ENCODE peak calls at places on chromosome 6, in ten cellular contexts. One of them, this sample, is unnamed.

GRCh38 chr6:21870071-21870729 is 276.6 kb downstream of the SOX4 start:
- DNase-seq in adrenal gland: no peak
- DNase-seq in fibroblast of lung: no peak
- DNase-seq in pancreas: no peak
- DNase-seq in IMR-90: no peak
- DNase-seq in uterus: no peak
- DNase-seq in colonic mucosa: no peak
- DNase-seq in testis: no peak
- DNase-seq in SJSA1: no peak
- DNase-seq in tibial nerve: no peak
- DNase-seq in this sample: no peak

GRCh38 chr6:44733868-44734267 is 346.4 kb downstream of the CDC5L start:
- DNase-seq in adrenal gland: peak; percentile 44
- DNase-seq in fibroblast of lung: no peak
- DNase-seq in pancreas: peak; percentile 41
- DNase-seq in IMR-90: no peak
- DNase-seq in uterus: peak; percentile 22
- DNase-seq in colonic mucosa: peak; percentile 57
- DNase-seq in testis: peak; percentile 36
- DNase-seq in SJSA1: no peak
- DNase-seq in tibial nerve: peak; percentile 44
- DNase-seq in this sample: no peak

GRCh38 chr6:90074161-90074560 is 179.9 kb downstream of the GJA10 start:
- DNase-seq in adrenal gland: no peak
- DNase-seq in fibroblast of lung: peak; percentile 51
- DNase-seq in pancreas: no peak
- DNase-seq in IMR-90: peak; percentile 41
- DNase-seq in uterus: no peak
- DNase-seq in colonic mucosa: no peak
- DNase-seq in testis: no peak
- DNase-seq in SJSA1: peak; percentile 65
- DNase-seq in tibial nerve: no peak
- DNase-seq in this sample: no peak

GRCh38 chr6:129432738-129433137 is 277.2 kb downstream of the ARHGAP18 start:
- DNase-seq in adrenal gland: no peak
- DNase-seq in fibroblast of lung: no peak
- DNase-seq in pancreas: no peak
- DNase-seq in IMR-90: peak; percentile 31
- DNase-seq in uterus: no peak
- DNase-seq in colonic mucosa: no peak
- DNase-seq in testis: no peak
- DNase-seq in SJSA1: no peak
- DNase-seq in tibial nerve: no peak
- DNase-seq in this sample: no peak

GRCh38 chr6:41965429-41966213 is 24.0 kb upstream of the CCND3 start:
- DNase-seq in adrenal gland: peak; percentile 21
- DNase-seq in fibroblast of lung: peak; percentile 35
- DNase-seq in pancreas: no peak
- DNase-seq in IMR-90: no peak
- DNase-seq in uterus: no peak
- DNase-seq in colonic mucosa: no peak
- DNase-seq in testis: peak; percentile 31
- DNase-seq in SJSA1: no peak
- DNase-seq in tibial nerve: no peak
- DNase-seq in this sample: peak; percentile 84

GRCh38 chr6:84278311-84278710 is 50.9 kb upstream of the CEP162 start:
- DNase-seq in adrenal gland: no peak
- DNase-seq in fibroblast of lung: peak; percentile 2
- DNase-seq in pancreas: no peak
- DNase-seq in IMR-90: no peak
- DNase-seq in uterus: no peak
- DNase-seq in colonic mucosa: no peak
- DNase-seq in testis: no peak
- DNase-seq in SJSA1: no peak
- DNase-seq in tibial nerve: no peak
- DNase-seq in this sample: no peak

GRCh38 chr6:29653452-29654038 is 3.3 kb upstream of the MOG start:
- DNase-seq in adrenal gland: peak; percentile 54
- DNase-seq in fibroblast of lung: peak; percentile 68
- DNase-seq in pancreas: peak; percentile 37
- DNase-seq in IMR-90: peak; percentile 80
- DNase-seq in uterus: peak; percentile 55
- DNase-seq in colonic mucosa: peak; percentile 42
- DNase-seq in testis: peak; percentile 73
- DNase-seq in SJSA1: peak; percentile 19
- DNase-seq in tibial nerve: peak; percentile 30
- DNase-seq in this sample: peak; percentile 79

GRCh38 chr6:50843842-50844241 is 25.2 kb downstream of the TFAP2B start:
- DNase-seq in adrenal gland: no peak
- DNase-seq in fibroblast of lung: no peak
- DNase-seq in pancreas: no peak
- DNase-seq in IMR-90: no peak
- DNase-seq in uterus: no peak
- DNase-seq in colonic mucosa: no peak
- DNase-seq in testis: no peak
- DNase-seq in SJSA1: no peak
- DNase-seq in tibial nerve: no peak
- DNase-seq in this sample: peak; percentile 94

GRCh38 chr6:3765415-3765814 is 13.9 kb upstream of the PXDC1 start:
- DNase-seq in adrenal gland: no peak
- DNase-seq in fibroblast of lung: no peak
- DNase-seq in pancreas: no peak
- DNase-seq in IMR-90: no peak
- DNase-seq in uterus: no peak
- DNase-seq in colonic mucosa: no peak
- DNase-seq in testis: no peak
- DNase-seq in SJSA1: no peak
- DNase-seq in tibial nerve: no peak
- DNase-seq in this sample: no peak

GRCh38 chr6:111092006-111092405 is 4.7 kb downstream of the SLC16A10 start:
- DNase-seq in adrenal gland: no peak
- DNase-seq in fibroblast of lung: no peak
- DNase-seq in pancreas: no peak
- DNase-seq in IMR-90: no peak
- DNase-seq in uterus: no peak
- DNase-seq in colonic mucosa: no peak
- DNase-seq in testis: no peak
- DNase-seq in SJSA1: no peak
- DNase-seq in tibial nerve: no peak
- DNase-seq in this sample: no peak

GRCh38 chr6:117389227-117390057 is 36.3 kb downstream of the ROS1 start:
- DNase-seq in adrenal gland: no peak
- DNase-seq in fibroblast of lung: no peak
- DNase-seq in pancreas: no peak
- DNase-seq in IMR-90: no peak
- DNase-seq in uterus: no peak
- DNase-seq in colonic mucosa: peak; percentile 36
- DNase-seq in testis: no peak
- DNase-seq in SJSA1: no peak
- DNase-seq in tibial nerve: no peak
- DNase-seq in this sample: no peak

GRCh38 chr6:48474764-48475674 is 364.0 kb upstream of the PTCHD4 start:
- DNase-seq in adrenal gland: no peak
- DNase-seq in fibroblast of lung: peak; percentile 1
- DNase-seq in pancreas: no peak
- DNase-seq in IMR-90: no peak
- DNase-seq in uterus: no peak
- DNase-seq in colonic mucosa: no peak
- DNase-seq in testis: no peak
- DNase-seq in SJSA1: no peak
- DNase-seq in tibial nerve: no peak
- DNase-seq in this sample: no peak

GRCh38 chr6:1591243-1591642 is 18.5 kb upstream of the FOXC1 start:
- DNase-seq in adrenal gland: no peak
- DNase-seq in fibroblast of lung: no peak
- DNase-seq in pancreas: no peak
- DNase-seq in IMR-90: no peak
- DNase-seq in uterus: no peak
- DNase-seq in colonic mucosa: no peak
- DNase-seq in testis: no peak
- DNase-seq in SJSA1: no peak
- DNase-seq in tibial nerve: no peak
- DNase-seq in this sample: no peak
- H3K27me3 ChIP-seq in adrenal gland: peaks cover 23% of the 10 kb centered on the region
- H3K27me3 ChIP-seq in fibroblast of lung: peaks cover 4% of the 10 kb centered on the region
- H3K27me3 ChIP-seq in pancreas: peaks cover 15% of the 10 kb centered on the region
- H3K27me3 ChIP-seq in IMR-90: peaks cover 38% of the 10 kb centered on the region
- H3K27me3 ChIP-seq in uterus: no peaks in the 10 kb centered on the region
- H3K27me3 ChIP-seq in colonic mucosa: peaks cover 14% of the 10 kb centered on the region
- H3K27me3 ChIP-seq in testis: no peaks in the 10 kb centered on the region
- H3K27me3 ChIP-seq in SJSA1: no peaks in the 10 kb centered on the region
- H3K27me3 ChIP-seq in tibial nerve: peaks cover 54% of the 10 kb centered on the region
- H3K27me3 ChIP-seq in this sample: peaks cover 3% of the 10 kb centered on the region

DNA sequence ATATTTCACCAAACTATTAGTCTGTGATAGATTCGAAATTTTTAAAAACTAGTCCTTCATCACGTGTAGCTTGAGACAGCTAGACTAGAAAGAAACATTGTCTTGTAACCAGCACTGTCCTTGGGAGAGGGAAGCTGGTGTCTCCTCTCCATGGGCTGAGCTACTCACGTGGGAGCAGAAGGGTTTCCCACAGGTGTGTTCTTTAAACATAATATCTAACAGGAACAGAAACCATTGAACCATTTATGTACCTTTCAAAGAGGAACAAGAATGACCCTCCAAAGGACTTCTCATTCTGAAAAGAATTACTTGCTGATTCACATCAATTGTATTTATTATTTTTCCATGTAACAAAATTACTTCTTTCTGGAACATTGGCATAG is 72.4 kb upstream of the SYNJ2 start:
- DNase-seq in adrenal gland: no peak
- DNase-seq in fibroblast of lung: no peak
- DNase-seq in pancreas: no peak
- DNase-seq in IMR-90: no peak
- DNase-seq in uterus: no peak
- DNase-seq in colonic mucosa: no peak
- DNase-seq in testis: peak; percentile 53
- DNase-seq in SJSA1: no peak
- DNase-seq in tibial nerve: no peak
- DNase-seq in this sample: no peak
- H3K36me3 ChIP-seq in adrenal gland: peaks cover 21% of the 10 kb centered on the region
- H3K36me3 ChIP-seq in fibroblast of lung: peaks cover 7% of the 10 kb centered on the region
- H3K36me3 ChIP-seq in pancreas: no peaks in the 10 kb centered on the region
- H3K36me3 ChIP-seq in IMR-90: peaks cover 30% of the 10 kb centered on the region
- H3K36me3 ChIP-seq in uterus: no peaks in the 10 kb centered on the region
- H3K36me3 ChIP-seq in colonic mucosa: peaks cover 8% of the 10 kb centered on the region
- H3K36me3 ChIP-seq in testis: no peaks in the 10 kb centered on the region
- H3K36me3 ChIP-seq in SJSA1: peaks cover 25% of the 10 kb centered on the region
- H3K36me3 ChIP-seq in tibial nerve: no peaks in the 10 kb centered on the region
- H3K36me3 ChIP-seq in this sample: peaks cover 3% of the 10 kb centered on the region

DNA sequence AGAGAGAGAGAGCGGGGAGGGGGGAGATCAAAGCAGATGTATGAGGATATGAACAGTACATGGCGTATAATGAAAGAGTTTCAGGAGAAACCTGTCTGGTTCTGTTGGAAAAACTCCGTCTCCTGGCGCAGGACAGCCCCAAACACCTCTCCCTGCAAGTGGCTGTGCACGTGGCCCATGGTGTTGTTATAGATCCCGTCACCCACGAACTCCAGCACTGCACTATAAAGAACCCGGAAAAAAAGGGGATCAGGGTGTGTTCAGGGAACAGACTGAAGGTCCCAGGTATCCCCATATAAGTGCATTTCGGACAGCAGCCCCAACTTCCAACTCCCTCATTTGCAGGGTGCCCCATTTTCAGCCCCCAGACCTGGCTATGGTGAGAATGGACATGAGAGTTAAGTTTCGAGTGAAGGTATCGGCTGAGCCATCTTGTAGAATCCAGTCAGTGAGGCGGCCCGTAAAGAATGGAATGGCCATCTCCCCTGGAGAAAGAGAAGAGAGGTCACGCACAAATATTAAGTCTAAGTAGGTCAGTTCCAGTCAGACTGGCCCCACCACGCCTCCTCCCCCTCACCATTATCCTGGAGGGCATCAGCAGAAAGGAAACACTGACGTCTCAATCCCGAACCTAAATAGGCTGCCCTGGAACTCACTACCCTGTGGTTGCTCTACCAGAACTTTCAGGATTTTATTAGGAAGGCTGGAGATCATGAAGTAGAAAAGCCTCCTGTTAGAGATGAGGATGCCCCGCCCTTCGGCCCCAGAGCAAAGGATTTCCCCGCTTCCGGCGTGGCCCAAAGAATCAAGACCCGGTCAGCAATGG is 1.3 kb downstream of the TAP1 start:
- DNase-seq in adrenal gland: peak; percentile 49
- DNase-seq in fibroblast of lung: peak; percentile 13
- DNase-seq in pancreas: no peak
- DNase-seq in IMR-90: no peak
- DNase-seq in uterus: peak; percentile 55
- DNase-seq in colonic mucosa: peak; percentile 68
- DNase-seq in testis: peak; percentile 58
- DNase-seq in SJSA1: no peak
- DNase-seq in tibial nerve: peak; percentile 42
- DNase-seq in this sample: peak; percentile 58
- H3K27me3 ChIP-seq in adrenal gland: no peaks in the 10 kb centered on the region
- H3K27me3 ChIP-seq in fibroblast of lung: no peaks in the 10 kb centered on the region
- H3K27me3 ChIP-seq in pancreas: no peaks in the 10 kb centered on the region
- H3K27me3 ChIP-seq in IMR-90: no peaks in the 10 kb centered on the region
- H3K27me3 ChIP-seq in uterus: no peaks in the 10 kb centered on the region
- H3K27me3 ChIP-seq in colonic mucosa: no peaks in the 10 kb centered on the region
- H3K27me3 ChIP-seq in testis: no peaks in the 10 kb centered on the region
- H3K27me3 ChIP-seq in SJSA1: no peaks in the 10 kb centered on the region
- H3K27me3 ChIP-seq in tibial nerve: no peaks in the 10 kb centered on the region
- H3K27me3 ChIP-seq in this sample: peaks cover 75% of the 10 kb centered on the region

GRCh38 chr6:170545405-170545804 is 7.7 kb downstream of the PSMB1 start:
- DNase-seq in adrenal gland: no peak
- DNase-seq in fibroblast of lung: peak; percentile 10
- DNase-seq in pancreas: no peak
- DNase-seq in IMR-90: peak; percentile 93
- DNase-seq in uterus: no peak
- DNase-seq in colonic mucosa: no peak
- DNase-seq in testis: no peak
- DNase-seq in SJSA1: no peak
- DNase-seq in tibial nerve: no peak
- DNase-seq in this sample: no peak

GRCh38 chr6:170537329-170537728 is 15.8 kb downstream of the PSMB1 start:
- DNase-seq in adrenal gland: no peak
- DNase-seq in fibroblast of lung: no peak
- DNase-seq in pancreas: no peak
- DNase-seq in IMR-90: no peak
- DNase-seq in uterus: no peak
- DNase-seq in colonic mucosa: no peak
- DNase-seq in testis: no peak
- DNase-seq in SJSA1: no peak
- DNase-seq in tibial nerve: no peak
- DNase-seq in this sample: no peak

DNA sequence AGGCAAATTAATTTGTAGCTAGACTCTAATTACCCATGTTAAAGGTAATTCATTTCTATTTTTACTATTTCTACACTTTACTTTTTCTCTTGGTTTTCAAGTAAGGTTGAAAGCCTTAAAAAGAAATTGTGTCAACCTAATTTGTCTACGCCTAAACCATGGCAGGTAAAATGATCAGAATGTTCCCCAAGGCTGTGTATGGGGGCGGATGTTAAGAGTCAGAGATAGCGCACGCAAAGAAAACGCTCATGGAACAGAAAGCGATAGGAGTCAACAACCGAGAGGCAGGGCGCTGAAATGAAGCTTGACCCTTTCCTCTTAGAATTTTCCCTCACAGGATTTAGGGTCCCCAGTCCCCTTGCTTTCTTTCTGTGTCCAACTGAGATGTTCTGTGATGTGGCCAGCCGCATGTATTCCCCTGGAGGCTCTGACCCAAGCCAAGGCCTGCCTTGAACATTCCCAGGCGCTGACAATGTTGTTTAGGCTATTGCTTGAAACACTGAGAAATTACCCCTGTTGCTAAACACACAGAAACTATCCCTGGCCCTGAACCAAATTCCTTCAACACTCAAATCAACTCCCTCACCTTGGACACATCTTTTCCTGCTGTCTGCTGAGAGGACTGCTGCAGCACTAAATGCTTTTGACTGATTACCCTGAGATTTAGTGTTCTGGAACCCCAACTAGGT is 10.9 kb downstream of the PSMB1 start:
- DNase-seq in adrenal gland: no peak
- DNase-seq in fibroblast of lung: peak; percentile 4
- DNase-seq in pancreas: no peak
- DNase-seq in IMR-90: peak; percentile 68
- DNase-seq in uterus: no peak
- DNase-seq in colonic mucosa: no peak
- DNase-seq in testis: no peak
- DNase-seq in SJSA1: no peak
- DNase-seq in tibial nerve: no peak
- DNase-seq in this sample: no peak
- H3K36me3 ChIP-seq in adrenal gland: peaks cover 92% of the 10 kb centered on the region
- H3K36me3 ChIP-seq in fibroblast of lung: peaks cover 17% of the 10 kb centered on the region
- H3K36me3 ChIP-seq in pancreas: peaks cover 24% of the 10 kb centered on the region
- H3K36me3 ChIP-seq in IMR-90: peaks cover 38% of the 10 kb centered on the region
- H3K36me3 ChIP-seq in uterus: no peaks in the 10 kb centered on the region
- H3K36me3 ChIP-seq in colonic mucosa: peaks cover 35% of the 10 kb centered on the region
- H3K36me3 ChIP-seq in testis: no peaks in the 10 kb centered on the region
- H3K36me3 ChIP-seq in SJSA1: peaks cover 100% of the 10 kb centered on the region
- H3K36me3 ChIP-seq in tibial nerve: peaks cover 36% of the 10 kb centered on the region
- H3K36me3 ChIP-seq in this sample: peaks cover 52% of the 10 kb centered on the region

This sample was measured in H7.